ENCODE peak calls at places on chromosomes 3 and 15, in four cellular contexts. E is PC-3, G is astrocyte of the spinal cord, C is endothelial cell. T is an unnamed sample.

GRCh38 chr3:172606021-172606420 is 82.8 kb upstream of the TNFSF10 start:
- DNase-seq in C (no peak), G (peak; percentile 72), E (no peak), T (no peak)

GRCh38 chr3:63950698-63951097 is 38.5 kb upstream of the SCAANT1 start:
- DNase-seq in G (no peak), C (no peak), E (no peak), T (no peak)

GRCh38 chr3:86782271-86782670 is 208.7 kb downstream of the VGLL3 start:
- DNase-seq in E (no peak), C (no peak), G (peak; percentile 19), T (no peak)

GRCh38 chr3:111070772-111071256 is 802 bp upstream of the NECTIN3 start:
- DNase-seq in C (no peak), E (no peak), G (no peak), T (no peak)

GRCh38 chr3:51669241-51670052 is 1.6 kb upstream of the TEX264 start:
- DNase-seq in E (peak; percentile 95), G (peak; percentile 86), C (peak; percentile 93), T (peak; percentile 92)

GRCh38 chr3:31252216-31253185 is 280.2 kb upstream of the STT3B start:
- DNase-seq in G (no peak), E (no peak), C (no peak), T (no peak)

GRCh38 chr3:43582876-43583275 is 38.9 kb downstream of the ANO10 start:
- DNase-seq in E (no peak), G (no peak), C (no peak), T (no peak)

GRCh38 chr3:152720941-152721718 is 113.8 kb upstream of the P2RY1 start:
- DNase-seq in G (no peak), E (no peak), C (no peak), T (no peak)

GRCh38 chr3:183807329-183807728 is 18.0 kb downstream of the MAP6D1 start:
- DNase-seq in G (no peak), C (no peak), E (no peak), T (no peak)

GRCh38 chr3:33278106-33278672 is 947 bp downstream of the FBXL2 start:
- DNase-seq in E (peak; percentile 20), C (no peak), G (peak; percentile 19), T (no peak)

GRCh38 chr3:101259485-101260341 is 60.7 kb downstream of the IMPG2 start:
- DNase-seq in C (no peak), G (no peak), E (no peak), T (no peak)

GRCh38 chr3:135154186-135154585 is 359.1 kb downstream of the EPHB1 start:
- DNase-seq in G (no peak), E (no peak), C (no peak), T (no peak)

GRCh38 chr3:100041328-100041749 is 73.0 kb downstream of the FILIP1L start:
- DNase-seq in C (no peak), E (peak; percentile 95), G (peak; percentile 96), T (no peak)

GRCh38 chr3:185558395-185558794 is 6.0 kb upstream of the LIPH start:
- DNase-seq in E (peak; percentile 96), G (no peak), C (no peak), T (peak; percentile 92)

GRCh38 chr3:114597012-114597411 is 303.2 kb downstream of the TIGIT start:
- DNase-seq in G (no peak), E (peak; percentile 6), C (no peak), T (no peak)

GRCh38 chr15:58285921-58286278 is 145.9 kb upstream of the LIPC start:
- DNase-seq in G (no peak), E (no peak), C (no peak), T (no peak)

GRCh38 chr3:38792983-38793382 is 23.0 kb downstream of the SCN10A start:
- DNase-seq in C (no peak), G (no peak), E (no peak), T (no peak)

GRCh38 chr3:38793721-38794120 is 22.3 kb downstream of the SCN10A start:
- DNase-seq in C (no peak), E (no peak), G (no peak), T (no peak)
- TF ChIP-seq CTCF in C (no peak), E (no peak), G (no peak), T (no peak)

DNA sequence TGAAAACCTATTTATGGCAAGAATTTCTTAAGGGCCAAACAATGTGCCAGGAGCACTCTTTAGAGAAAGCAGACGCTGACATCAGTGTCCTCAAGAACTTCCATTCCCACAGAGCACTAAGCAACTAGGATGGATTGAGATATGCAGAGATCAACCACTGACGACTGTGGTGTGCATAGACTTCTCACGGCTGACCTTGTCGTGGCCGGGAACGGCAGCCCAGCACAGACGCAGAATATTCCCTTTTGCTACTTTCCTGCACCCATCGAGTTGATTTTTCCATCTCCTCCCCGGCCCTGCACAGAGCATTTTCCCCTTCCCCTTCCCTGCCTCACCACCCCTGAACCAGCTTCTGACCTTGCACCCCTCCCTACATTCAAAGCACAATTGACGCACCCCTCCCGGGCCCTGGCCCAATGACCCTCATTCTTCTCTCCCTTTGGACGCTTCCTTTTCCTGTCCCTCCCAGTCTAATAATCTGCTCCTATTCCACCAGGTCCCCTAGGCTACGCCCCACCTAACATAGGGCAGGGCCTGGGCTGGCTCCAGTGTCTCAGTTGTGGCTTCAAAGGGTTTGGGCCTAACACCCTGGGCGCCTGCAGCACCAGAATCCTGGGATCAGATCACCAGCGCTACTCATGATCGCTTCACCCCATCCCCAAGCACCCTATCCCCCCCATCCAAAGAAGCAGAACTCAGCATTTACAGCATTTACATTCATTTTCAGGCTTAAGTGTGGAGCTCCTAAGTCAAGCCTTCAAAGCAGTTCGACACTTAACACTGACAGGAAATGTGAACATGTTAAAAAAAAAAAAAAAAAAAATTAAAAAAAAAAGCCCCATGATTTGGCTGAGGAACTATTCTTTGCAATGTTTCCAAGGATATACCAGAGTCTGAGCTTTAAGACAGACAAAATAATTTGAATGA is 151.2 kb downstream of the FOXP1 start:
- DNase-seq in E (no peak), G (no peak), C (no peak), T (no peak)
- TF ChIP-seq CTCF in E (no peak), G (no peak), C (no peak), T (no peak)

GRCh38 chr3:339346-339745 is 142.8 kb downstream of the CHL1 start:
- DNase-seq in C (no peak), G (no peak), E (no peak), T (no peak)
- TF ChIP-seq CTCF in C (no peak), G (no peak), E (no peak), T (no peak)

GRCh38 chr15:89551502-89551901 is 23.8 kb upstream of the TICRR start:
- DNase-seq in C (no peak), G (no peak), E (peak; percentile 45), T (no peak)

GRCh38 chr15:89555768-89556167 is 19.5 kb upstream of the TICRR start:
- DNase-seq in E (no peak), C (no peak), G (no peak), T (no peak)

GRCh38 chr15:89554247-89554646 is 21.0 kb upstream of the TICRR start:
- DNase-seq in G (no peak), E (no peak), C (no peak), T (no peak)

GRCh38 chr15:89556413-89557262 is 18.6 kb upstream of the TICRR start:
- DNase-seq in G (peak; percentile 82), C (peak; percentile 56), E (peak; percentile 91), T (peak; percentile 74)

DNA sequence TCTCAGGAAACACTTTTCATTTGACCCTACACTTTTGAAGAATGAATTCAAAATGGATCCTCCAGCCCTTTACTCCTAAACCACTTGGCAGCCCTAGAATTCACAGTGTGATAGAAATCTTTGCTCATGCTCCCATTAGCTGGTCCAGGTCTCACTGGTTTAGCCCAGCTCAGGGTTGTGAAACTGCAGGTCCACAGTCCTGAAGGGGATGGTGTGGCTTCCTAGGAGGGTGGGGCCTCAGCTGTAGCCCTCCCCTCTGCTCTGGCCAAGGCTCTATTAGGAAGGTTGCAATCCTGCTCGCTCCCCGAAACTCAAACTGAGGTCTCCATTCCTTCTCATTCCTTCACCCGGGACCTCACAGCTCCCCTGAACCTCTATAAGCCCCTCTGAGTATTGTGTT is 21.6 kb upstream of the TICRR start:
- DNase-seq in G (no peak), E (no peak), C (no peak), T (no peak)
- TF ChIP-seq CTCF in G (no peak), E (no peak), C (no peak), T (no peak)

GRCh38 chr3:113255100-113255853 is 43.9 kb downstream of the BOC start:
- DNase-seq in C (no peak), G (no peak), E (peak; percentile 15), T (no peak)
- TF ChIP-seq CTCF in C (no peak), G (peak; percentile 20), E (no peak), T (no peak)

GRCh38 chr3:17192995-17193394 is 308.2 kb downstream of the PLCL2 start:
- DNase-seq in G (no peak), C (no peak), E (no peak), T (no peak)

GRCh38 chr3:17201538-17201937 is 316.8 kb downstream of the PLCL2 start:
- DNase-seq in C (no peak), E (no peak), G (no peak), T (no peak)

GRCh38 chr3:17195192-17195611 is 310.4 kb downstream of the PLCL2 start:
- DNase-seq in E (no peak), G (peak; percentile 47), C (no peak), T (no peak)

GRCh38 chr3:17194116-17194515 is 309.4 kb downstream of the PLCL2 start:
- DNase-seq in G (no peak), C (no peak), E (no peak), T (no peak)

DNA sequence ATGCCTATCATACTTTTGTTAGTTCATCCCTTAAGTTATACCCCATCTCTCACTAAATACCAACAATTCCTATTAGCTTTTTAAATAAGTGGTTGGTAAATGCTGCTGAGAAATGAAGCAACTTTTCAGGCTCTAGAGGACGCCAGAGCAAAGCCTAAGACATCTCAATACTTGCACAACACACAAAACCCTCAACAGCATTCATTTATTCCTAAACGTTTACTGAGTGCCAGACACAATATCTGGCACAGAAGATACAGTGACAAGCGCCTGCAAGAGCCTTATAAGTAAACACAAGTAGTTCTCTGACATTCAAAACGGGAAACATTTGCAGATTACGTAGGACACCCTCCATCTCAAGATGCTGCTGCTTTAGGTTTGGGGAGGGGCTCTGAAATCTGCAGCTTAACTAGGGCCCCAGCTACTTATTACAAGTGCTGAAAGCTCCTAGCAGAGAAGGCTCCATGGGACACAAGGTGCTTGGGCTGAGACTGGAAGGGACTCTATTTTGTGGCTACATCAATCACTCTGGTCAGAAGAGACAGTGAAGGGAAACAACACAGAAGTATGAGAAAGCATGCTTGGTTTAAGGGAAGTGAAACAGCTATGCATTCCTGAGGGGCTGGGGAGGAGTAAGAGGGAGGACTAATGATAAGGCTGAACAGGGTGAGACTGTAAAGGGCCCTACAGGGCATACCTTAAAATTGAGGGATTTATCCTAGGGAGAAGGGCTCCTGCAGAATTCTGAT is 311.3 kb downstream of the PLCL2 start:
- DNase-seq in E (peak; percentile 12), C (no peak), G (peak; percentile 18), T (no peak)
- TF ChIP-seq CTCF in E (peak; percentile 19), C (no peak), G (peak; percentile 24), T (no peak)